ENCODE peak calls at places on chromosomes 7 and 10, in five cellular contexts. S is NCI-H1092 treated with DMSO at 0.1 percent for 48 hours; E is stimulated activated CD4-positive, alpha-beta T cell treated with anti-CD3 and anti-CD28 coated beads, Interleukin-2, amount 100 ng/mL, for 24 hours; D is stimulated activated naive B cell treated with anti-CD40 and anti-IgM and Interleukin-4, amounts not matched to agents 10 μg/mL and 1 μg/mL and 100 μg/mL, for 72 hours; K is activated naive CD4-positive, alpha-beta T cell treated with anti-CD3 and anti-CD28 coated beads, Interleukin-2, amount 10 ng/mL, durations not matched to agents 7 days and 5 days. V is an unnamed sample.

GRCh38 chr7:48365010-48365409 is 193.8 kb downstream of the ABCA13 start:
- DNase-seq in D (no peak), K (no peak), S (no peak), E (no peak), V (peak)

GRCh38 chr10:130215076-130215917 is 79.1 kb downstream of the GLRX3 start:
- DNase-seq in E (no peak), S (peak), D (no peak), K (no peak), V (no peak)

GRCh38 chr10:72164617-72165016 is 51.2 kb upstream of the ANAPC16 start:
- DNase-seq in K (no peak), S (no peak), D (no peak), E (no peak), V (no peak)

GRCh38 chr10:11440250-11441150 is 170.9 kb downstream of the USP6NL start:
- DNase-seq in E (peak), D (peak), K (no peak), S (no peak), V (no peak)

GRCh38 chr10:77325233-77325537 is 312.4 kb downstream of the KCNMA1 start:
- DNase-seq in K (no peak), D (no peak), E (no peak), S (peak), V (no peak)

GRCh38 chr10:50470798-50471582 is 152.8 kb downstream of the SGMS1 start:
- DNase-seq in K (no peak), D (no peak), E (no peak), S (no peak), V (no peak)

GRCh38 chr7:6435486-6436384 is 12.0 kb downstream of the DAGLB start:
- DNase-seq in E (peak), K (peak), S (peak), D (peak), V (peak)

GRCh38 chr7:140003913-140004382 is 58.8 kb downstream of the PARP12 start:
- DNase-seq in D (peak), S (no peak), K (peak), E (peak), V (no peak)

GRCh38 chr10:2925631-2926030 is 141.7 kb upstream of the PFKP start:
- DNase-seq in D (no peak), S (peak), E (peak), K (peak), V (no peak)

GRCh38 chr10:100872034-100872791 is 40.5 kb upstream of the SLF2 start:
- DNase-seq in S (no peak), D (peak), K (peak), E (peak), V (peak)

GRCh38 chr10:102231357-102232318 is 5.5 kb downstream of the ELOVL3 start:
- DNase-seq in E (peak), K (peak), S (no peak), D (peak), V (peak)

GRCh38 chr10:132945125-132945893 is 2.9 kb upstream of the CFAP46 start:
- DNase-seq in D (no peak), S (no peak), K (no peak), E (no peak), V (no peak)

GRCh38 chr10:76998451-76998850 is 639.2 kb downstream of the KCNMA1 start:
- DNase-seq in S (peak), D (no peak), E (no peak), K (no peak), V (peak)

GRCh38 chr7:107788662-107789061 is 14.4 kb downstream of the SLC26A3 start:
- DNase-seq in E (no peak), D (no peak), S (no peak), K (no peak), V (no peak)

GRCh38 chr10:23968296-23968695 is 240.6 kb upstream of the KIAA1217 start:
- DNase-seq in D (no peak), S (no peak), E (no peak), K (no peak), V (no peak)

GRCh38 chr10:89213191-89213808 is 6.2 kb upstream of the CH25H start:
- DNase-seq in K (no peak), S (peak), D (no peak), E (no peak), V (no peak)

GRCh38 chr10:115638246-115638645 is 545.1 kb downstream of the ATRNL1 start:
- DNase-seq in E (no peak), S (no peak), K (no peak), D (no peak), V (no peak)

GRCh38 chr7:40799-41750 is 151.3 kb upstream of the FAM20C start:
- DNase-seq in E (no peak), S (no peak), K (no peak), D (no peak), V (no peak)

GRCh38 chr7:151025924-151026671 is 1.8 kb upstream of the ATG9B start:
- DNase-seq in D (no peak), K (no peak), S (no peak), E (no peak), V (no peak)

GRCh38 chr10:11517150-11517549 is 94.3 kb downstream of the USP6NL start:
- DNase-seq in E (peak), S (no peak), K (no peak), D (no peak), V (no peak)

GRCh38 chr10:119079572-119080520 is 771 bp downstream of the EIF3A start:
- DNase-seq in E (peak), D (peak), K (peak), S (peak), V (no peak)

GRCh38 chr10:76150886-76151288 is 719.5 kb downstream of the LRMDA start:
- DNase-seq in E (no peak), S (no peak), K (no peak), D (no peak), V (no peak)

GRCh38 chr10:47269294-47269693 is 30.7 kb upstream of the GDF10 start:
- DNase-seq in E (no peak), K (no peak), D (no peak), S (no peak), V (peak)

GRCh38 chr7:11130012-11130411 is 156.3 kb downstream of the PHF14 start:
- DNase-seq in S (no peak), E (no peak), D (no peak), K (no peak), V (no peak)

GRCh38 chr7:69172357-69173098 is 425.7 kb upstream of the AUTS2 start:
- DNase-seq in E (no peak), D (no peak), K (no peak), S (no peak), V (no peak)

GRCh38 chr7:139482662-139483466 is 609 bp downstream of the KLRG2 start:
- DNase-seq in S (no peak), D (no peak), E (peak), K (peak), V (no peak)

GRCh38 chr10:120942806-120943413 is 91.7 kb downstream of the WDR11 start:
- DNase-seq in D (peak), S (peak), K (peak), E (peak), V (peak)

GRCh38 chr10:5927306-5927705 is 37.3 kb downstream of the FBH1 start:
- DNase-seq in D (no peak), K (no peak), S (no peak), E (no peak), V (no peak)

GRCh38 chr10:62019013-62019684 is 117.7 kb downstream of the ARID5B start:
- DNase-seq in D (no peak), E (no peak), S (no peak), K (no peak), V (peak)

GRCh38 chr7:157564518-157565177 is 227.8 kb downstream of the DNAJB6 start:
- DNase-seq in E (no peak), S (no peak), K (no peak), D (no peak), V (no peak)

GRCh38 chr7:50212666-50213621 is 91.6 kb upstream of the IKZF1 start:
- DNase-seq in E (no peak), D (peak), S (no peak), K (peak), V (no peak)

GRCh38 chr10:111479966-111480365 is 403.1 kb downstream of the ADRA2A start:
- DNase-seq in K (no peak), E (no peak), D (no peak), S (no peak), V (no peak)

GRCh38 chr7:158850390-158851174 is 5.8 kb upstream of the DYNC2I1 start:
- DNase-seq in K (no peak), E (no peak), D (no peak), S (no peak), V (no peak)

GRCh38 chr7:79337722-79338121 is 115.7 kb downstream of the MAGI2 start:
- DNase-seq in K (no peak), E (no peak), D (no peak), S (no peak), V (no peak)

V was measured in NCI-H748 treated with DMSO at 0.1 percent for 48 hours.